ENCODE peak calls at places on chromosome 22, in ten cellular contexts. N, R, Q, V, W, O, S, U, T and C are unnamed samples.

GRCh38 chr22:21700822-21701221 is 34.8 kb downstream of the YPEL1 start:
- DNase-seq in Q (no peak), S (no peak), U (no peak), R (no peak), T (no peak), N (no peak), W (no peak), O (no peak), V (no peak), C (no peak)

GRCh38 chr22:28207281-28208030 is 288.4 kb upstream of the PITPNB start:
- DNase-seq in Q (no peak), N (no peak), T (no peak), V (no peak), S (peak), R (no peak), U (no peak), O (no peak), W (no peak), C (no peak)

GRCh38 chr22:49574205-49574604 is 253.5 kb downstream of the BRD1 start:
- DNase-seq in S (no peak), Q (no peak), T (no peak), O (peak), U (no peak), R (peak), V (peak), N (no peak), W (no peak), C (no peak)

GRCh38 chr22:33792837-33793236 is 127.4 kb downstream of the LARGE1 start:
- DNase-seq in T (peak), V (no peak), O (no peak), Q (no peak), U (no peak), N (no peak), R (no peak), W (no peak), S (no peak), C (no peak)

GRCh38 chr22:28442951-28443876 is 236.4 kb downstream of the TTC28 start:
- DNase-seq in S (peak), Q (no peak), N (peak), O (peak), U (no peak), R (peak), T (peak), V (peak), W (no peak), C (peak)

GRCh38 chr22:50575426-50575941 is 2.7 kb downstream of the CPT1B start:
- DNase-seq in S (no peak), W (no peak), U (no peak), V (no peak), N (no peak), O (no peak), Q (no peak), R (no peak), T (no peak), C (no peak)

GRCh38 chr22:39444937-39445465 is 11.8 kb upstream of the MGAT3 start:
- DNase-seq in U (no peak), S (no peak), W (no peak), Q (no peak), R (no peak), V (no peak), T (no peak), N (no peak), O (no peak), C (no peak)

GRCh38 chr22:29148036-29148435 is 57.7 kb upstream of the EMID1 start:
- DNase-seq in T (peak), V (no peak), Q (no peak), N (no peak), S (no peak), U (no peak), O (peak), W (no peak), R (no peak), C (no peak)

GRCh38 chr22:37418627-37419369 is 8.5 kb downstream of the ELFN2 start:
- DNase-seq in U (no peak), N (peak), S (no peak), R (peak), O (no peak), Q (no peak), W (no peak), T (no peak), V (peak), C (no peak)

GRCh38 chr22:36977947-36978660 is 41.1 kb downstream of the TST start:
- DNase-seq in U (peak), O (peak), T (peak), R (peak), V (peak), Q (peak), S (peak), W (peak), N (peak), C (peak)

GRCh38 chr22:50139843-50140415 is 30.6 kb upstream of the PANX2 start:
- DNase-seq in T (no peak), R (no peak), Q (no peak), S (no peak), V (no peak), W (no peak), N (no peak), O (no peak), U (no peak), C (no peak)

GRCh38 chr22:50548913-50549790 is 3.5 kb downstream of the KLHDC7B start:
- DNase-seq in W (peak), O (peak), U (no peak), T (no peak), N (no peak), R (no peak), S (no peak), V (no peak), Q (no peak), C (no peak)

GRCh38 chr22:24455751-24456426 is 28.5 kb downstream of the ADORA2A start:
- DNase-seq in S (no peak), T (no peak), N (no peak), R (no peak), V (no peak), Q (no peak), U (no peak), O (no peak), W (no peak), C (no peak)

GRCh38 chr22:25193130-25193529 is 6.5 kb upstream of the CRYBB3 start:
- DNase-seq in T (no peak), N (no peak), S (no peak), W (no peak), O (no peak), V (no peak), U (no peak), R (no peak), Q (no peak), C (no peak)

GRCh38 chr22:37045958-37046357 is 5.6 kb upstream of the KCTD17 start:
- DNase-seq in U (peak), W (no peak), S (peak), R (no peak), T (no peak), O (no peak), V (no peak), Q (no peak), N (no peak), C (peak)

GRCh38 chr22:48372395-48372794 is 1455.3 kb downstream of the BRD1 start:
- DNase-seq in Q (no peak), N (no peak), S (no peak), W (no peak), O (peak), T (peak), U (no peak), R (no peak), V (no peak), C (no peak)

GRCh38 chr22:17235149-17235655 is 16.0 kb upstream of the ADA2 start:
- DNase-seq in N (no peak), R (no peak), Q (no peak), O (peak), S (no peak), V (no peak), U (no peak), W (no peak), T (no peak), C (no peak)

GRCh38 chr22:26949193-26949592 is 291.8 kb downstream of the MIAT start:
- DNase-seq in T (no peak), R (no peak), V (no peak), S (peak), W (no peak), N (no peak), Q (no peak), U (no peak), O (no peak), C (peak)

GRCh38 chr22:49214976-49215375 is 612.7 kb downstream of the BRD1 start:
- DNase-seq in R (peak), N (no peak), Q (no peak), W (no peak), V (peak), S (no peak), O (peak), T (peak), U (no peak), C (no peak)

GRCh38 chr22:40050258-40050657 is 55.5 kb downstream of the FAM83F start:
- DNase-seq in R (no peak), S (no peak), W (peak), V (peak), Q (peak), O (no peak), U (no peak), N (no peak), T (no peak), C (no peak)

GRCh38 chr22:33111491-33111890 is 53.3 kb upstream of the SYN3 start:
- DNase-seq in R (no peak), O (no peak), W (no peak), U (no peak), T (no peak), V (no peak), S (no peak), Q (no peak), N (no peak), C (no peak)

GRCh38 chr22:49531533-49531895 is 296.2 kb downstream of the BRD1 start:
- DNase-seq in N (no peak), T (no peak), Q (no peak), R (no peak), O (peak), V (no peak), U (no peak), S (no peak), W (no peak), C (no peak)

GRCh38 chr22:36544107-36544620 is 15.2 kb upstream of the EIF3D start:
- DNase-seq in U (no peak), Q (no peak), R (no peak), N (no peak), O (no peak), T (no peak), V (no peak), S (peak), W (no peak), C (no peak)

GRCh38 chr22:25351631-25352293 is 132.3 kb downstream of the CRYBB2 start:
- DNase-seq in R (peak), V (no peak), T (peak), N (no peak), S (no peak), Q (no peak), U (no peak), W (no peak), O (no peak), C (no peak)

GRCh38 chr22:50058338-50059184 is 463 bp upstream of the TTLL8 start:
- DNase-seq in W (no peak), R (no peak), Q (no peak), V (no peak), S (no peak), U (no peak), O (no peak), N (no peak), T (no peak), C (no peak)

GRCh38 chr22:27801197-27801615 is 350 bp downstream of the MN1 start:
- DNase-seq in O (no peak), R (no peak), V (peak), U (peak), T (no peak), W (no peak), Q (no peak), N (no peak), S (peak), C (peak)

GRCh38 chr22:17911887-17912286 is 112.5 kb downstream of the MICAL3 start:
- DNase-seq in T (no peak), R (no peak), W (no peak), N (no peak), O (no peak), S (no peak), U (no peak), V (no peak), Q (no peak), C (no peak)

GRCh38 chr22:35732116-35732515 is 14.4 kb downstream of the APOL5 start:
- DNase-seq in T (no peak), S (no peak), V (no peak), Q (no peak), N (no peak), R (no peak), U (no peak), O (no peak), W (no peak), C (no peak)

GRCh38 chr22:40746428-40747220 is 67.3 kb downstream of the MCHR1 start:
- DNase-seq in T (no peak), V (no peak), Q (no peak), R (no peak), N (no peak), U (no peak), S (peak), O (no peak), W (no peak), C (no peak)

GRCh38 chr22:25141994-25142620 is 57.6 kb upstream of the CRYBB3 start:
- DNase-seq in R (no peak), U (no peak), W (no peak), N (no peak), S (no peak), O (no peak), T (peak), Q (no peak), V (no peak), C (no peak)

GRCh38 chr22:40721266-40721665 is 42.0 kb downstream of the MCHR1 start:
- DNase-seq in U (peak), O (no peak), R (no peak), S (peak), V (no peak), Q (no peak), W (no peak), N (no peak), T (no peak), C (peak)

GRCh38 chr22:35661377-35661937 is 13.2 kb downstream of the APOL6 start:
- DNase-seq in N (no peak), V (no peak), T (no peak), Q (no peak), R (no peak), U (no peak), W (no peak), S (peak), O (no peak), C (no peak)

GRCh38 chr22:27296091-27296675 is 505.4 kb downstream of the MN1 start:
- DNase-seq in V (no peak), N (no peak), R (no peak), U (no peak), O (no peak), S (no peak), W (no peak), Q (no peak), T (no peak), C (no peak)

GRCh38 chr22:33210129-33210784 is 152.1 kb upstream of the SYN3 start:
- DNase-seq in N (no peak), Q (no peak), S (peak), R (no peak), U (peak), V (peak), O (no peak), W (peak), T (no peak), C (peak)

GRCh38 chr22:49155809-49156580 is 671.7 kb downstream of the BRD1 start:
- DNase-seq in N (no peak), U (no peak), R (no peak), W (no peak), O (no peak), Q (no peak), T (no peak), S (no peak), V (no peak), C (no peak)

GRCh38 chr22:47474464-47474863 is 712.0 kb downstream of the TBC1D22A start:
- DNase-seq in S (no peak), V (no peak), U (no peak), N (no peak), R (no peak), W (no peak), Q (no peak), O (no peak), T (no peak), C (no peak)

GRCh38 chr22:42720263-42721044 is at the start of gene A4GALT:
- DNase-seq in R (no peak), N (no peak), W (no peak), V (no peak), S (no peak), U (no peak), O (peak), T (no peak), Q (no peak), C (no peak)
- TF ChIP-seq POLR2A in R (no peak), N (no peak), W (no peak), V (no peak), S (no peak), U (no peak), O (no peak), T (no peak), Q (no peak), C (no peak)

GRCh38 chr22:19972251-19972650 is 30.6 kb upstream of the TXNRD2 start:
- DNase-seq in S (no peak), Q (no peak), R (no peak), W (no peak), O (no peak), N (no peak), V (no peak), U (no peak), T (no peak), C (no peak)

GRCh38 chr22:19970031-19970478 is 28.4 kb upstream of the TXNRD2 start:
- DNase-seq in W (no peak), O (no peak), Q (no peak), N (no peak), R (no peak), V (no peak), U (no peak), S (no peak), T (no peak), C (no peak)

GRCh38 chr22:19969141-19969928 is 27.7 kb upstream of the TXNRD2 start:
- DNase-seq in O (no peak), S (no peak), U (no peak), V (no peak), W (no peak), Q (no peak), T (no peak), R (no peak), N (no peak), C (no peak)

GRCh38 chr22:19971276-19972124 is 29.9 kb upstream of the TXNRD2 start:
- DNase-seq in S (no peak), U (no peak), O (no peak), Q (no peak), T (no peak), V (no peak), N (no peak), W (no peak), R (no peak), C (no peak)

GRCh38 chr22:19970479-19971275 is 29.1 kb upstream of the TXNRD2 start:
- DNase-seq in U (peak), W (peak), Q (no peak), T (peak), S (peak), O (peak), N (peak), R (peak), V (peak), C (peak)
- TF ChIP-seq POLR2A in U (no peak), W (no peak), Q (peak), T (no peak), S (no peak), O (no peak), N (no peak), R (no peak), V (peak), C (no peak)

GRCh38 chr22:45647532-45648225 is 24.0 kb upstream of the ATXN10 start:
- DNase-seq in Q (no peak), S (no peak), T (no peak), W (no peak), R (no peak), O (no peak), V (no peak), U (no peak), N (no peak), C (no peak)
- TF ChIP-seq POLR2A in Q (no peak), S (no peak), T (no peak), W (no peak), R (no peak), O (no peak), V (no peak), U (no peak), N (no peak), C (no peak)

GRCh38 chr22:31619611-31620300 is 42.3 kb downstream of the PISD start:
- DNase-seq in O (no peak), S (no peak), U (no peak), N (no peak), T (no peak), R (no peak), W (no peak), V (no peak), Q (no peak), C (no peak)
- TF ChIP-seq POLR2A in O (no peak), S (no peak), U (no peak), N (no peak), T (no peak), R (no peak), W (no peak), V (no peak), Q (peak), C (no peak)